ENCODE peak calls at places on chromosomes 2 and 18, in eight cellular contexts. R is HepG2, X is H1, G is transverse colon, K is suprapubic skin, T is A549, M is esophagus muscularis mucosa, C is tibial nerve. F is an unnamed sample.

GRCh38 chr2:215917953-215918620 is 95.3 kb downstream of the MREG start:
- DNase-seq in M (no peak), X (no peak), K (no peak), T (no peak), C (no peak), R (no peak), G (no peak), F (no peak)

GRCh38 chr2:239630618-239631286 is 229.9 kb upstream of the HDAC4 start:
- DNase-seq in T (peak; percentile 74), X (no peak), C (peak; percentile 36), M (no peak), G (no peak), R (no peak), K (peak; percentile 82), F (no peak)

GRCh38 chr2:26645792-26646191 is 4.6 kb upstream of the CIB4 start:
- DNase-seq in C (no peak), G (no peak), X (no peak), M (no peak), K (no peak), R (no peak), T (no peak), F (no peak)

GRCh38 chr18:45802814-45803492 is 22.5 kb upstream of the SIGLEC15 start:
- DNase-seq in T (peak; percentile 68), K (no peak), X (no peak), G (no peak), M (no peak), C (no peak), R (no peak), F (no peak)

GRCh38 chr2:179266271-179266670 is 1.6 kb upstream of the SESTD1 start:
- DNase-seq in T (no peak), R (no peak), K (no peak), M (no peak), G (no peak), C (no peak), X (no peak), F (no peak)

GRCh38 chr18:50647237-50647636 is 87.3 kb downstream of the MAPK4 start:
- DNase-seq in T (no peak), R (no peak), X (no peak), M (no peak), G (no peak), C (no peak), K (no peak), F (no peak)

GRCh38 chr2:188285049-188285448 is 6.6 kb upstream of the GULP1 start:
- DNase-seq in R (no peak), G (no peak), C (no peak), T (no peak), X (no peak), M (no peak), K (no peak), F (peak; percentile 63)

GRCh38 chr18:65610939-65611338 is 139.9 kb upstream of the CDH7 start:
- DNase-seq in C (no peak), T (no peak), G (no peak), M (no peak), X (peak; percentile 33), R (no peak), K (no peak), F (no peak)

GRCh38 chr2:102114290-102114721 is 28.2 kb upstream of the IL1R1 start:
- DNase-seq in G (no peak), X (no peak), K (no peak), M (no peak), R (peak; percentile 64), T (no peak), C (no peak), F (no peak)

GRCh38 chr2:231683907-231684306 is 24.4 kb upstream of the PTMA start:
- DNase-seq in C (no peak), X (no peak), M (no peak), G (no peak), K (no peak), T (no peak), R (no peak), F (no peak)

GRCh38 chr2:151728736-151729415 is 5.4 kb downstream of the NEB start:
- DNase-seq in M (no peak), G (no peak), C (no peak), X (no peak), R (no peak), K (no peak), T (no peak), F (no peak)

GRCh38 chr2:75238670-75239330 is 39.5 kb upstream of the TACR1 start:
- DNase-seq in R (no peak), M (no peak), K (no peak), T (peak; percentile 48), X (no peak), C (no peak), G (no peak), F (no peak)

GRCh38 chr18:25187582-25188291 is 164.2 kb downstream of the ZNF521 start:
- DNase-seq in T (no peak), M (no peak), C (no peak), X (no peak), G (no peak), R (no peak), K (no peak), F (no peak)

GRCh38 chr2:8139668-8140202 is 542.1 kb upstream of the ID2 start:
- DNase-seq in G (no peak), X (no peak), R (no peak), M (no peak), K (no peak), C (no peak), T (no peak), F (no peak)

GRCh38 chr2:8141079-8141762 is 540.6 kb upstream of the ID2 start:
- DNase-seq in G (peak; percentile 35), R (no peak), C (no peak), T (no peak), K (no peak), M (no peak), X (no peak), F (no peak)

GRCh38 chr2:8137801-8138200 is 544.1 kb upstream of the ID2 start:
- DNase-seq in R (no peak), K (no peak), T (no peak), M (no peak), X (no peak), G (no peak), C (no peak), F (no peak)

GRCh38 chr2:8138525-8138922 is 543.3 kb upstream of the ID2 start:
- DNase-seq in C (no peak), R (peak; percentile 20), X (no peak), K (no peak), M (no peak), T (no peak), G (no peak), F (no peak)

GRCh38 chr2:8138923-8139667 is 542.8 kb upstream of the ID2 start:
- DNase-seq in X (no peak), T (no peak), G (no peak), C (no peak), M (no peak), R (peak; percentile 99), K (no peak), F (no peak)
- TF ChIP-seq EP300 in X (no peak), T (no peak), G (no peak), C (peak; percentile 83), M (no peak), R (peak; percentile 85), K (no peak), F (no peak)

GRCh38 chr2:207357216-207357615 is 172.5 kb upstream of the CREB1 start:
- DNase-seq in X (no peak), K (no peak), R (no peak), T (no peak), M (no peak), G (no peak), C (no peak), F (no peak)

GRCh38 chr2:207363761-207364160 is 166.0 kb upstream of the CREB1 start:
- DNase-seq in C (no peak), X (no peak), R (no peak), T (no peak), M (no peak), G (no peak), K (no peak), F (no peak)

GRCh38 chr2:207362716-207363115 is 167.0 kb upstream of the CREB1 start:
- DNase-seq in T (no peak), C (no peak), M (no peak), K (no peak), R (no peak), G (no peak), X (no peak), F (no peak)
- TF ChIP-seq EP300 in T (no peak), C (no peak), M (no peak), K (no peak), R (no peak), G (no peak), X (no peak), F (no peak)

GRCh38 chr2:233240897-233241296 is 10.6 kb upstream of the ATG16L1 start:
- DNase-seq in T (no peak), R (no peak), X (no peak), K (no peak), M (no peak), C (no peak), G (no peak), F (no peak)
- TF ChIP-seq EP300 in T (no peak), R (no peak), X (no peak), K (no peak), M (no peak), C (no peak), G (no peak), F (no peak)

DNA sequence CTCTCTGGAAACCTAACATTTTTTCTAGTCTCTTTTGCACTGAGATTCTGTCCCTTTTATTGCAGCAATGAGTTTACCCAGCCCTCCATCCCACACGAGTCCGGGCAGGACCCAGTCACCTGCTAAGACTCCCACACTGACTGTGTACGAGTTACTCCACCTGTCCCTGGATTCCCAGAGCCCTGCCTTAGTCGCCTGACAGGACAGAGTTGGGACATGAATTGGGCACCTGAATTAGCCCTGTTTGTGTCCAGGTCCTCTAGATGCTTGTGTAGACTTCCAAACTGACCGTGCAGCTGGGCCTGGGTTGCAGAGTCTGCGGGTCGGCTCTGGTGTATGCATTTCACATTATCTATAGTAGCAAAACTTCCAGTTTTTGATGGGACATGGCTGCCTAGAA is 238.7 kb downstream of the VAPA start:
- DNase-seq in X (no peak), M (peak; percentile 55), K (no peak), G (no peak), T (no peak), R (no peak), C (no peak), F (no peak)
- TF ChIP-seq EP300 in X (no peak), M (no peak), K (no peak), G (no peak), T (no peak), R (no peak), C (no peak), F (no peak)

GRCh38 chr18:8742382-8743361 is 37.3 kb downstream of the MTCL1 start:
- DNase-seq in T (no peak), R (no peak), C (no peak), M (no peak), X (no peak), G (no peak), K (no peak), F (no peak)
- TF ChIP-seq EP300 in T (no peak), R (no peak), C (no peak), M (no peak), X (no peak), G (no peak), K (no peak), F (no peak)

DNA sequence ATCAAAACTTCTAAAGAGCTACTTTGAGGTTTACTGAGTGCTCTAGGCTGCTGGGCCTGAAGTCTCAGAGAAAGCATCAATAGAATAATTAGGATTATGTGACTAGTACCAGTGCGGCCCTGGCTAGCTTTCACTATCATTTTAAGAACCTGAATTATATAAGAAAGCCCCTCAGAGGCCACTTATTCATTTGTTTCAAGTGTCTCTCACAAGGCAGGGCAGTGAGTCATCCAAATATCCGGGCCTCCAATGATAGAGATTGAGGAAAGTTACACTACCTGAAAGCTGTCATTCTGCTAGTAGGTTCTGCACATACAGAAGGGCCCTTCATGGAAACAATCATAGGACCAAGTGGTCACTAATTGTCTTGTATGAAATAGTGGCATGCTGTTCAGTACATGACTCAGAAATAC is 193.1 kb downstream of the L3MBTL4 start:
- DNase-seq in X (no peak), R (no peak), K (no peak), M (no peak), C (no peak), T (no peak), G (no peak), F (no peak)
- TF ChIP-seq EP300 in X (no peak), R (no peak), K (no peak), M (no peak), C (no peak), T (no peak), G (no peak), F (no peak)

F was measured in stomach.